ENCODE peak calls at places on chromosomes 6 and 20, in eight cellular contexts. One of them, this sample, is unnamed.

GRCh38 chr6:12196326-12196936 is 93.7 kb upstream of the EDN1 start:
- DNase-seq in SHP77: no peak
- DNase-seq in HT-29: no peak
- DNase-seq in EH: peak
- DNase-seq in retinal pigment epithelial cell: peak
- DNase-seq in ACHN: no peak
- DNase-seq in uterus: no peak
- DNase-seq in OCI-M1: no peak
- DNase-seq in this sample: no peak

GRCh38 chr6:164753517-164753916 is 555.9 kb downstream of the C6orf118 start:
- DNase-seq in SHP77: no peak
- DNase-seq in HT-29: no peak
- DNase-seq in EH: no peak
- DNase-seq in retinal pigment epithelial cell: peak
- DNase-seq in ACHN: peak
- DNase-seq in uterus: no peak
- DNase-seq in OCI-M1: no peak
- DNase-seq in this sample: no peak

GRCh38 chr6:113859349-113860164 is 2.4 kb downstream of the MARCKS start:
- DNase-seq in SHP77: no peak
- DNase-seq in HT-29: peak
- DNase-seq in EH: peak
- DNase-seq in retinal pigment epithelial cell: no peak
- DNase-seq in ACHN: peak
- DNase-seq in uterus: peak
- DNase-seq in OCI-M1: no peak
- DNase-seq in this sample: peak

GRCh38 chr6:144036064-144036873 is 28.2 kb upstream of the PLAGL1 start:
- DNase-seq in SHP77: no peak
- DNase-seq in HT-29: no peak
- DNase-seq in EH: peak
- DNase-seq in retinal pigment epithelial cell: no peak
- DNase-seq in ACHN: peak
- DNase-seq in uterus: no peak
- DNase-seq in OCI-M1: peak
- DNase-seq in this sample: peak

GRCh38 chr6:72661408-72661807 is 39.5 kb downstream of the KCNQ5 start:
- DNase-seq in SHP77: no peak
- DNase-seq in HT-29: no peak
- DNase-seq in EH: peak
- DNase-seq in retinal pigment epithelial cell: no peak
- DNase-seq in ACHN: no peak
- DNase-seq in uterus: no peak
- DNase-seq in OCI-M1: no peak
- DNase-seq in this sample: no peak

GRCh38 chr20:35953411-35954199 is 697 bp downstream of the SCAND1 start:
- DNase-seq in SHP77: peak
- DNase-seq in HT-29: no peak
- DNase-seq in EH: peak
- DNase-seq in retinal pigment epithelial cell: peak
- DNase-seq in ACHN: peak
- DNase-seq in uterus: no peak
- DNase-seq in OCI-M1: peak
- DNase-seq in this sample: peak

GRCh38 chr6:3285049-3285639 is 26.4 kb downstream of the PSMG4 start:
- DNase-seq in SHP77: no peak
- DNase-seq in HT-29: no peak
- DNase-seq in EH: no peak
- DNase-seq in retinal pigment epithelial cell: no peak
- DNase-seq in ACHN: no peak
- DNase-seq in uterus: peak
- DNase-seq in OCI-M1: no peak
- DNase-seq in this sample: no peak

GRCh38 chr6:28683945-28684538 is 158.4 kb downstream of the GPX5 start:
- DNase-seq in SHP77: peak
- DNase-seq in HT-29: peak
- DNase-seq in EH: peak
- DNase-seq in retinal pigment epithelial cell: no peak
- DNase-seq in ACHN: peak
- DNase-seq in uterus: no peak
- DNase-seq in OCI-M1: peak
- DNase-seq in this sample: peak

This sample was measured in SK-MEL-5.